ENCODE peak calls at places on chromosomes 3 and 15, in five cellular contexts. Q is fibroblast of villous mesenchyme, I is cardiac muscle cell, V is hepatocyte, X is thoracic aorta. O is an unnamed sample.

GRCh38 chr15:80803580-80804525 is 24.7 kb downstream of the CEMIP start:
- DNase-seq in Q (no peak), I (no peak), V (no peak), X (no peak), O (no peak)

GRCh38 chr3:172624999-172625398 is 85.9 kb downstream of the NCEH1 start:
- DNase-seq in Q (peak), I (no peak), V (no peak), X (no peak), O (no peak)

GRCh38 chr3:65689436-65689835 is 349.3 kb downstream of the MAGI1 start:
- DNase-seq in Q (no peak), I (no peak), V (no peak), X (no peak), O (no peak)

GRCh38 chr3:128316456-128316855 is 150.2 kb downstream of the DNAJB8 start:
- DNase-seq in Q (peak), I (peak), V (no peak), X (no peak), O (no peak)

GRCh38 chr3:175620093-175620492 is 761.0 kb downstream of the NAALADL2 start:
- DNase-seq in Q (no peak), I (no peak), V (no peak), X (no peak), O (no peak)

GRCh38 chr3:81666502-81667121 is 94.8 kb downstream of the GBE1 start:
- DNase-seq in Q (peak), I (peak), V (no peak), X (no peak), O (no peak)

GRCh38 chr3:188170461-188171459 is 16.8 kb downstream of the LPP start:
- DNase-seq in Q (no peak), I (no peak), V (peak), X (no peak), O (no peak)

GRCh38 chr3:37024092-37024491 is 30.8 kb downstream of the MLH1 start:
- DNase-seq in Q (peak), I (peak), V (no peak), X (no peak), O (no peak)

GRCh38 chr3:186525369-186526255 is 18.6 kb downstream of the CRYGS start:
- DNase-seq in Q (no peak), I (no peak), V (no peak), X (no peak), O (no peak)

GRCh38 chr3:46892285-46893145 is 15.0 kb downstream of the PTH1R start:
- DNase-seq in Q (peak), I (peak), V (peak), X (peak), O (no peak)

GRCh38 chr3:189490337-189490736 is 140.9 kb upstream of the TP63 start:
- DNase-seq in Q (no peak), I (no peak), V (peak), X (no peak), O (no peak)

GRCh38 chr15:83653639-83654378 is at the start of gene ADAMTSL3:
- DNase-seq in Q (peak), I (peak), V (peak), X (peak), O (no peak)

GRCh38 chr3:10432156-10432845 is 73.1 kb downstream of the ATP2B2 start:
- DNase-seq in Q (no peak), I (no peak), V (no peak), X (no peak), O (no peak)

GRCh38 chr3:185744997-185745843 is 79.6 kb downstream of the IGF2BP2 start:
- DNase-seq in Q (peak), I (peak), V (no peak), X (no peak), O (no peak)

GRCh38 chr15:58525926-58526538 is 94.2 kb downstream of the LIPC start:
- DNase-seq in Q (no peak), I (no peak), V (no peak), X (no peak), O (no peak)

GRCh38 chr15:47932829-47933696 is 187.7 kb upstream of the SLC24A5 start:
- DNase-seq in Q (peak), I (no peak), V (no peak), X (no peak), O (no peak)

GRCh38 chr15:43922021-43922420 is 95.2 kb downstream of the WDR76 start:
- DNase-seq in Q (peak), I (peak), V (no peak), X (no peak), O (no peak)

GRCh38 chr15:45442497-45443135 is 64.3 kb upstream of the GATM start:
- DNase-seq in Q (peak), I (peak), V (no peak), X (no peak), O (no peak)

GRCh38 chr3:50405249-50405648 is 45.9 kb upstream of the TMEM115 start:
- DNase-seq in Q (peak), I (peak), V (peak), X (no peak), O (no peak)

GRCh38 chr15:50907866-50908208 is 646 bp upstream of the AP4E1 start:
- DNase-seq in Q (peak), I (peak), V (peak), X (no peak), O (no peak)

GRCh38 chr3:150133293-150133692 is 162.6 kb upstream of the PFN2 start:
- DNase-seq in Q (no peak), I (no peak), V (no peak), X (no peak), O (no peak)

GRCh38 chr3:97763586-97764148 is 891 bp upstream of the ARL6 start:
- DNase-seq in Q (no peak), I (peak), V (no peak), X (no peak), O (no peak)

GRCh38 chr3:54853573-54854404 is 74.1 kb downstream of the LRTM1 start:
- DNase-seq in Q (peak), I (peak), V (peak), X (peak), O (no peak)

GRCh38 chr15:96047255-96047931 is 283.1 kb upstream of the NR2F2 start:
- DNase-seq in Q (peak), I (peak), V (no peak), X (no peak), O (no peak)

GRCh38 chr3:72155391-72156064 is 370.6 kb upstream of the PROK2 start:
- DNase-seq in Q (peak), I (peak), V (peak), X (peak), O (no peak)

GRCh38 chr3:39937874-39938273 is 128.5 kb downstream of the MYRIP start:
- DNase-seq in Q (no peak), I (no peak), V (no peak), X (no peak), O (no peak)

GRCh38 chr3:79203144-79203519 is 564.7 kb downstream of the ROBO1 start:
- DNase-seq in Q (no peak), I (no peak), V (no peak), X (no peak), O (no peak)

GRCh38 chr3:135895106-135895733 is 70.3 kb upstream of the PPP2R3A start:
- DNase-seq in Q (peak), I (peak), V (peak), X (no peak), O (no peak)

GRCh38 chr3:184602406-184603155 is 41.0 kb downstream of the EPHB3 start:
- DNase-seq in Q (no peak), I (peak), V (no peak), X (no peak), O (no peak)

GRCh38 chr15:94266000-94266399 is 34.6 kb downstream of the MCTP2 start:
- DNase-seq in Q (peak), I (no peak), V (no peak), X (no peak), O (no peak)

GRCh38 chr3:71069797-71070196 is 513.7 kb downstream of the FOXP1 start:
- DNase-seq in Q (peak), I (peak), V (peak), X (peak), O (no peak)

GRCh38 chr15:72117448-72117697 is 577 bp downstream of the MYO9A start:
- DNase-seq in Q (peak), I (peak), V (peak), X (peak), O (peak)

GRCh38 chr3:133644768-133645167 is 17.0 kb downstream of the TOPBP1 start:
- DNase-seq in Q (peak), I (peak), V (peak), X (no peak), O (no peak)

DNA sequence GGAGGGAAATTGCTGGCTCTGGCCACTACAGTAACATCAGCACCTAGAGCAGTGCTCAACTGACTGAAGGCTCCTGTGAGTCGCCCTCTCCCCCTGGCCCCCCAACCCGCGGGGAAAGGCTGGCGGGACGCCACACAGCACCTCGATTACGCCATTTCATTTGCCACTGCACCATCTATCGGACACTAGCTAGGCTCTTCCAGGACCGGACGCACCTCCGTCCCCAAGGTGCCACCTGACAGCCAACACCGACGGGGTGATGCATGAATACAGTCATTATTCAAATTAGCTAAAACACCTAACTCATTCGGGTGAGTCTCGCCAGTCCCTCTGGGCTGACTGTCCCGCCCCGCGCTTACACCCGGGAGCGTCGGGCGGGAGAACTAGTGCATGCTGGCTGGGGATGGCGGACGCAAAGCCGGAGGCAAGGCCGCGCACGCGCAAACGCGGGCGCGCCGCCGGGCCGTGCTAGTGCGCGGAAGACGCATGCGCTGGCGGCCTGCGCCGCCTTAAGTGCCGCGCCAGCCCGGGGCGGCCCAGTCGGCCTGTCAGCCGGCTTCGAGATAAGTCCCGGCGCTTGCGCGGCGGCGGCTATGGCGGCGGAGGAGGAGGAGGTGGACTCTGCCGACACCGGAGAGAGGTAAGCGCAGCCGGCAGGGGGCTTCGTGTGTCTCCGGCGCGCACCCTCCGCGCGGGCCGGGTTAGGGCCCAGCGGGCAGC is at the start of gene ABHD5:
- DNase-seq in Q (peak), I (peak), V (peak), X (peak), O (peak)
- TF ChIP-seq CTCF in Q (peak), I (peak), V (peak), X (no peak), O (peak)

GRCh38 chr3:56260262-56260661 is 208.0 kb downstream of the ERC2 start:
- DNase-seq in Q (no peak), I (no peak), V (no peak), X (no peak), O (no peak)

GRCh38 chr3:56257826-56258225 is 210.4 kb downstream of the ERC2 start:
- DNase-seq in Q (no peak), I (no peak), V (no peak), X (no peak), O (no peak)

GRCh38 chr3:56254261-56254660 is 214.0 kb downstream of the ERC2 start:
- DNase-seq in Q (no peak), I (no peak), V (peak), X (no peak), O (no peak)

GRCh38 chr3:56251343-56251945 is 216.8 kb downstream of the ERC2 start:
- DNase-seq in Q (peak), I (peak), V (peak), X (no peak), O (no peak)

DNA sequence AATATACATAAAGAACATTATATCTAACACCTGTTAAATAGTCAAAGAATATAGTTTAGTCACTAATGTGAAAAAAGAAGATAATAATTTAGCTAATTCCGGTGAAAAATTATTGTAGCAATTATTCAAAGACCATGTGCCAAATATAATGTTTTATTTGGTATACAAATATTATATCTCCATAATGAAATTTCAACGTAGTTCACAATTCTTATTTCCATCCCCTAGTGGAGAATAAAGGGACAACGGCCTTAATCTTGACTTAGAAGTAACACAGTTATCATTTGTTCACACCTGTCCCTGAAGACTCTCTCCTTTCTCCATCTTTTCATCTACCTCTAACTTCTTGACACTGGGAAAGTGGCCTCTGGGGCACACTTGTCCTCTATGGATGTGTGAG is 213.4 kb downstream of the ERC2 start:
- DNase-seq in Q (no peak), I (no peak), V (no peak), X (no peak), O (no peak)
- TF ChIP-seq CTCF in Q (peak), I (peak), V (no peak), X (no peak), O (peak)

GRCh38 chr3:123750659-123751420 is 133.3 kb downstream of the MYLK start:
- DNase-seq in Q (peak), I (peak), V (peak), X (no peak), O (no peak)
- TF ChIP-seq CTCF in Q (no peak), I (no peak), V (no peak), X (no peak), O (no peak)

GRCh38 chr3:13069495-13069894 is 3.7 kb downstream of the IQSEC1 start:
- DNase-seq in Q (no peak), I (no peak), V (no peak), X (no peak), O (no peak)

GRCh38 chr3:13066236-13066635 is 7.0 kb downstream of the IQSEC1 start:
- DNase-seq in Q (no peak), I (no peak), V (no peak), X (no peak), O (no peak)

GRCh38 chr3:13068269-13069010 is 4.8 kb downstream of the IQSEC1 start:
- DNase-seq in Q (no peak), I (no peak), V (no peak), X (no peak), O (no peak)

GRCh38 chr3:13065727-13066126 is 7.5 kb downstream of the IQSEC1 start:
- DNase-seq in Q (no peak), I (no peak), V (no peak), X (no peak), O (no peak)

GRCh38 chr3:13067778-13068177 is 5.5 kb downstream of the IQSEC1 start:
- DNase-seq in Q (no peak), I (no peak), V (no peak), X (no peak), O (no peak)
- TF ChIP-seq CTCF in Q (no peak), I (no peak), V (no peak), X (no peak), O (no peak)

GRCh38 chr3:64685800-64686445 is 1.9 kb downstream of the ADAMTS9 start:
- DNase-seq in Q (peak), I (peak), V (peak), X (peak), O (no peak)
- TF ChIP-seq CTCF in Q (peak), I (peak), V (peak), X (peak), O (peak)

GRCh38 chr3:141542989-141543388 is 56.2 kb downstream of the RASA2 start:
- DNase-seq in Q (no peak), I (no peak), V (no peak), X (no peak), O (no peak)
- TF ChIP-seq CTCF in Q (no peak), I (no peak), V (no peak), X (no peak), O (no peak)